ENCODE peak calls at places on chromosomes 12 and 14, in nine cellular contexts. One of them, this sample, is unnamed.

GRCh38 chr12:20641127-20641526 is 54.0 kb upstream of the SLCO1C1 start:
- DNase-seq in HCEC 1CT: no peak
- DNase-seq in nephron progenitor cell: no peak
- DNase-seq in GF-D8: no peak
- DNase-seq in cardiac muscle cell: no peak
- DNase-seq in GM04504: no peak
- DNase-seq in stimulated activated CD4-positive, alpha-beta T cell treated with anti-CD3 and anti-CD28 coated beads, Interleukin-12 subunit alpha, Interleukin-12 subunit beta, amount 100 ng/mL, for 48 hours: no peak
- DNase-seq in fibroblast of the aortic adventitia: no peak
- DNase-seq in IMR-90: no peak
- DNase-seq in this sample: no peak

GRCh38 chr14:96160913-96161310 is 43.7 kb upstream of the BDKRB2 start:
- DNase-seq in HCEC 1CT: no peak
- DNase-seq in nephron progenitor cell: no peak
- DNase-seq in GF-D8: no peak
- DNase-seq in cardiac muscle cell: no peak
- DNase-seq in GM04504: no peak
- DNase-seq in stimulated activated CD4-positive, alpha-beta T cell treated with anti-CD3 and anti-CD28 coated beads, Interleukin-12 subunit alpha, Interleukin-12 subunit beta, amount 100 ng/mL, for 48 hours: no peak
- DNase-seq in fibroblast of the aortic adventitia: no peak
- DNase-seq in IMR-90: no peak
- DNase-seq in this sample: no peak

GRCh38 chr12:4177257-4177656 is 96.3 kb upstream of the CCND2 start:
- DNase-seq in HCEC 1CT: no peak
- DNase-seq in nephron progenitor cell: no peak
- DNase-seq in GF-D8: no peak
- DNase-seq in cardiac muscle cell: no peak
- DNase-seq in GM04504: no peak
- DNase-seq in stimulated activated CD4-positive, alpha-beta T cell treated with anti-CD3 and anti-CD28 coated beads, Interleukin-12 subunit alpha, Interleukin-12 subunit beta, amount 100 ng/mL, for 48 hours: no peak
- DNase-seq in fibroblast of the aortic adventitia: no peak
- DNase-seq in IMR-90: no peak
- DNase-seq in this sample: no peak

GRCh38 chr12:4286771-4287317 is 13.3 kb downstream of the CCND2 start:
- DNase-seq in HCEC 1CT: no peak
- DNase-seq in nephron progenitor cell: no peak
- DNase-seq in GF-D8: no peak
- DNase-seq in cardiac muscle cell: no peak
- DNase-seq in GM04504: no peak
- DNase-seq in stimulated activated CD4-positive, alpha-beta T cell treated with anti-CD3 and anti-CD28 coated beads, Interleukin-12 subunit alpha, Interleukin-12 subunit beta, amount 100 ng/mL, for 48 hours: no peak
- DNase-seq in fibroblast of the aortic adventitia: no peak
- DNase-seq in IMR-90: no peak
- DNase-seq in this sample: no peak

GRCh38 chr14:21529515-21529914 is 3.4 kb upstream of the SALL2 start:
- DNase-seq in HCEC 1CT: no peak
- DNase-seq in nephron progenitor cell: no peak
- DNase-seq in GF-D8: no peak
- DNase-seq in cardiac muscle cell: no peak
- DNase-seq in GM04504: no peak
- DNase-seq in stimulated activated CD4-positive, alpha-beta T cell treated with anti-CD3 and anti-CD28 coated beads, Interleukin-12 subunit alpha, Interleukin-12 subunit beta, amount 100 ng/mL, for 48 hours: no peak
- DNase-seq in fibroblast of the aortic adventitia: no peak
- DNase-seq in IMR-90: no peak
- DNase-seq in this sample: no peak

GRCh38 chr14:53865716-53866115 is 90.9 kb downstream of the BMP4 start:
- DNase-seq in HCEC 1CT: no peak
- DNase-seq in nephron progenitor cell: no peak
- DNase-seq in GF-D8: no peak
- DNase-seq in cardiac muscle cell: no peak
- DNase-seq in GM04504: no peak
- DNase-seq in stimulated activated CD4-positive, alpha-beta T cell treated with anti-CD3 and anti-CD28 coated beads, Interleukin-12 subunit alpha, Interleukin-12 subunit beta, amount 100 ng/mL, for 48 hours: no peak
- DNase-seq in fibroblast of the aortic adventitia: no peak
- DNase-seq in IMR-90: no peak
- DNase-seq in this sample: no peak

GRCh38 chr12:92553389-92553788 is 149.4 kb upstream of the PLEKHG7 start:
- DNase-seq in HCEC 1CT: no peak
- DNase-seq in nephron progenitor cell: no peak
- DNase-seq in GF-D8: no peak
- DNase-seq in cardiac muscle cell: peak; percentile 70
- DNase-seq in GM04504: no peak
- DNase-seq in stimulated activated CD4-positive, alpha-beta T cell treated with anti-CD3 and anti-CD28 coated beads, Interleukin-12 subunit alpha, Interleukin-12 subunit beta, amount 100 ng/mL, for 48 hours: no peak
- DNase-seq in fibroblast of the aortic adventitia: no peak
- DNase-seq in IMR-90: no peak
- DNase-seq in this sample: no peak

GRCh38 chr14:103679351-103679750 is 35.9 kb downstream of the XRCC3 start:
- DNase-seq in HCEC 1CT: no peak
- DNase-seq in nephron progenitor cell: no peak
- DNase-seq in GF-D8: no peak
- DNase-seq in cardiac muscle cell: peak; percentile 16
- DNase-seq in GM04504: no peak
- DNase-seq in stimulated activated CD4-positive, alpha-beta T cell treated with anti-CD3 and anti-CD28 coated beads, Interleukin-12 subunit alpha, Interleukin-12 subunit beta, amount 100 ng/mL, for 48 hours: peak; percentile 14
- DNase-seq in fibroblast of the aortic adventitia: no peak
- DNase-seq in IMR-90: no peak
- DNase-seq in this sample: no peak

GRCh38 chr12:122886161-122886560 is 9.8 kb downstream of the VPS37B start:
- DNase-seq in HCEC 1CT: no peak
- DNase-seq in nephron progenitor cell: no peak
- DNase-seq in GF-D8: no peak
- DNase-seq in cardiac muscle cell: no peak
- DNase-seq in GM04504: no peak
- DNase-seq in stimulated activated CD4-positive, alpha-beta T cell treated with anti-CD3 and anti-CD28 coated beads, Interleukin-12 subunit alpha, Interleukin-12 subunit beta, amount 100 ng/mL, for 48 hours: no peak
- DNase-seq in fibroblast of the aortic adventitia: no peak
- DNase-seq in IMR-90: no peak
- DNase-seq in this sample: no peak

GRCh38 chr12:63294327-63294632 is 143.3 kb upstream of the AVPR1A start:
- DNase-seq in HCEC 1CT: peak; percentile 10
- DNase-seq in nephron progenitor cell: no peak
- DNase-seq in GF-D8: no peak
- DNase-seq in cardiac muscle cell: no peak
- DNase-seq in GM04504: peak; percentile 12
- DNase-seq in stimulated activated CD4-positive, alpha-beta T cell treated with anti-CD3 and anti-CD28 coated beads, Interleukin-12 subunit alpha, Interleukin-12 subunit beta, amount 100 ng/mL, for 48 hours: no peak
- DNase-seq in fibroblast of the aortic adventitia: peak; percentile 39
- DNase-seq in IMR-90: peak; percentile 66
- DNase-seq in this sample: no peak

GRCh38 chr12:868722-869121 is 80.8 kb downstream of the RAD52 start:
- DNase-seq in HCEC 1CT: no peak
- DNase-seq in nephron progenitor cell: no peak
- DNase-seq in GF-D8: no peak
- DNase-seq in cardiac muscle cell: no peak
- DNase-seq in GM04504: no peak
- DNase-seq in stimulated activated CD4-positive, alpha-beta T cell treated with anti-CD3 and anti-CD28 coated beads, Interleukin-12 subunit alpha, Interleukin-12 subunit beta, amount 100 ng/mL, for 48 hours: no peak
- DNase-seq in fibroblast of the aortic adventitia: no peak
- DNase-seq in IMR-90: no peak
- DNase-seq in this sample: no peak